ENCODE peak calls at places on chromosomes 4 and X, in five cellular contexts. One of them, this sample, is unnamed.

GRCh38 chr4:76639292-76639691 is 204.3 kb downstream of the SHROOM3 start:
- DNase-seq in T-helper 2 cell: no peak
- DNase-seq in ACHN: no peak
- DNase-seq in activated T-cell treated with anti-CD3 and anti-CD28 coated beads, Interleukin-2, amount 50 U/mL, for 1 hour: no peak
- DNase-seq in choroid plexus epithelial cell: no peak
- DNase-seq in this sample: no peak

GRCh38 chr4:73726000-73726399 is 14.4 kb upstream of the CXCL8 start:
- DNase-seq in T-helper 2 cell: no peak
- DNase-seq in ACHN: peak
- DNase-seq in activated T-cell treated with anti-CD3 and anti-CD28 coated beads, Interleukin-2, amount 50 U/mL, for 1 hour: no peak
- DNase-seq in choroid plexus epithelial cell: peak
- DNase-seq in this sample: no peak

GRCh38 chrX:32483534-32484136 is 727.7 kb downstream of the DMD start:
- DNase-seq in T-helper 2 cell: no peak
- DNase-seq in ACHN: no peak
- DNase-seq in activated T-cell treated with anti-CD3 and anti-CD28 coated beads, Interleukin-2, amount 50 U/mL, for 1 hour: no peak
- DNase-seq in choroid plexus epithelial cell: peak
- DNase-seq in this sample: no peak

GRCh38 chr4:144809056-144809640 is 163.2 kb downstream of the HHIP start:
- DNase-seq in T-helper 2 cell: no peak
- DNase-seq in ACHN: peak
- DNase-seq in activated T-cell treated with anti-CD3 and anti-CD28 coated beads, Interleukin-2, amount 50 U/mL, for 1 hour: no peak
- DNase-seq in choroid plexus epithelial cell: no peak
- DNase-seq in this sample: no peak

GRCh38 chr4:88523325-88524129 is at the start of gene PYURF:
- DNase-seq in T-helper 2 cell: peak
- DNase-seq in ACHN: peak
- DNase-seq in activated T-cell treated with anti-CD3 and anti-CD28 coated beads, Interleukin-2, amount 50 U/mL, for 1 hour: peak
- DNase-seq in choroid plexus epithelial cell: peak
- DNase-seq in this sample: peak

GRCh38 chr4:184983660-184984356 is 34.5 kb upstream of the HELT start:
- DNase-seq in T-helper 2 cell: peak
- DNase-seq in ACHN: peak
- DNase-seq in activated T-cell treated with anti-CD3 and anti-CD28 coated beads, Interleukin-2, amount 50 U/mL, for 1 hour: peak
- DNase-seq in choroid plexus epithelial cell: peak
- DNase-seq in this sample: no peak

GRCh38 chrX:46611658-46612362 is 38.2 kb downstream of the CHST7 start:
- DNase-seq in T-helper 2 cell: peak
- DNase-seq in ACHN: no peak
- DNase-seq in activated T-cell treated with anti-CD3 and anti-CD28 coated beads, Interleukin-2, amount 50 U/mL, for 1 hour: peak
- DNase-seq in choroid plexus epithelial cell: no peak
- DNase-seq in this sample: no peak

GRCh38 chr4:185237185-185237584 is 27.8 kb downstream of the SNX25 start:
- DNase-seq in T-helper 2 cell: no peak
- DNase-seq in ACHN: no peak
- DNase-seq in activated T-cell treated with anti-CD3 and anti-CD28 coated beads, Interleukin-2, amount 50 U/mL, for 1 hour: no peak
- DNase-seq in choroid plexus epithelial cell: peak
- DNase-seq in this sample: no peak

GRCh38 chr4:142567620-142568451 is 278.3 kb downstream of the INPP4B start:
- DNase-seq in T-helper 2 cell: no peak
- DNase-seq in ACHN: peak
- DNase-seq in activated T-cell treated with anti-CD3 and anti-CD28 coated beads, Interleukin-2, amount 50 U/mL, for 1 hour: no peak
- DNase-seq in choroid plexus epithelial cell: peak
- DNase-seq in this sample: no peak

GRCh38 chr4:162117051-162117450 is 46.7 kb downstream of the FSTL5 start:
- DNase-seq in T-helper 2 cell: no peak
- DNase-seq in ACHN: no peak
- DNase-seq in activated T-cell treated with anti-CD3 and anti-CD28 coated beads, Interleukin-2, amount 50 U/mL, for 1 hour: no peak
- DNase-seq in choroid plexus epithelial cell: no peak
- DNase-seq in this sample: no peak

GRCh38 chr4:16005671-16006070 is 42.7 kb upstream of the FGFBP2 start:
- DNase-seq in T-helper 2 cell: no peak
- DNase-seq in ACHN: no peak
- DNase-seq in activated T-cell treated with anti-CD3 and anti-CD28 coated beads, Interleukin-2, amount 50 U/mL, for 1 hour: no peak
- DNase-seq in choroid plexus epithelial cell: no peak
- DNase-seq in this sample: no peak

GRCh38 chr4:153156263-153156662 is 48.0 kb upstream of the TRIM2 start:
- DNase-seq in T-helper 2 cell: no peak
- DNase-seq in ACHN: no peak
- DNase-seq in activated T-cell treated with anti-CD3 and anti-CD28 coated beads, Interleukin-2, amount 50 U/mL, for 1 hour: peak
- DNase-seq in choroid plexus epithelial cell: peak
- DNase-seq in this sample: no peak

GRCh38 chr4:85952982-85953650 is 406.7 kb downstream of the MAPK10 start:
- DNase-seq in T-helper 2 cell: no peak
- DNase-seq in ACHN: no peak
- DNase-seq in activated T-cell treated with anti-CD3 and anti-CD28 coated beads, Interleukin-2, amount 50 U/mL, for 1 hour: no peak
- DNase-seq in choroid plexus epithelial cell: peak
- DNase-seq in this sample: no peak

GRCh38 chrX:45619290-45619689 is 418.6 kb upstream of the DIPK2B start:
- DNase-seq in T-helper 2 cell: no peak
- DNase-seq in ACHN: no peak
- DNase-seq in activated T-cell treated with anti-CD3 and anti-CD28 coated beads, Interleukin-2, amount 50 U/mL, for 1 hour: no peak
- DNase-seq in choroid plexus epithelial cell: peak
- DNase-seq in this sample: no peak

GRCh38 chrX:16807548-16807947 is 21.3 kb downstream of the TXLNG start:
- DNase-seq in T-helper 2 cell: no peak
- DNase-seq in ACHN: peak
- DNase-seq in activated T-cell treated with anti-CD3 and anti-CD28 coated beads, Interleukin-2, amount 50 U/mL, for 1 hour: no peak
- DNase-seq in choroid plexus epithelial cell: no peak
- DNase-seq in this sample: no peak

GRCh38 chr4:89829470-89830138 is 7.4 kb downstream of the SNCA start:
- DNase-seq in T-helper 2 cell: no peak
- DNase-seq in ACHN: no peak
- DNase-seq in activated T-cell treated with anti-CD3 and anti-CD28 coated beads, Interleukin-2, amount 50 U/mL, for 1 hour: no peak
- DNase-seq in choroid plexus epithelial cell: peak
- DNase-seq in this sample: no peak

GRCh38 chr4:163157157-163157556 is 9.5 kb downstream of the NAF1 start:
- DNase-seq in T-helper 2 cell: no peak
- DNase-seq in ACHN: no peak
- DNase-seq in activated T-cell treated with anti-CD3 and anti-CD28 coated beads, Interleukin-2, amount 50 U/mL, for 1 hour: no peak
- DNase-seq in choroid plexus epithelial cell: peak
- DNase-seq in this sample: no peak

GRCh38 chr4:183220246-183220645 is 99.8 kb downstream of the CLDN22 start:
- DNase-seq in T-helper 2 cell: no peak
- DNase-seq in ACHN: no peak
- DNase-seq in activated T-cell treated with anti-CD3 and anti-CD28 coated beads, Interleukin-2, amount 50 U/mL, for 1 hour: no peak
- DNase-seq in choroid plexus epithelial cell: no peak
- DNase-seq in this sample: no peak

GRCh38 chr4:71094201-71094600 is 100.8 kb downstream of the DCK start:
- DNase-seq in T-helper 2 cell: no peak
- DNase-seq in ACHN: no peak
- DNase-seq in activated T-cell treated with anti-CD3 and anti-CD28 coated beads, Interleukin-2, amount 50 U/mL, for 1 hour: no peak
- DNase-seq in choroid plexus epithelial cell: no peak
- DNase-seq in this sample: no peak

This sample was measured in omental fat pad.